ENCODE peak calls at places on chromosomes 6 and 20, in seven cellular contexts. Z, R, D, G, B, C and I are unnamed samples.

GRCh38 chr6:71886184-71887005 is at the start of gene RIMS1:
- DNase-seq in Z (peak; percentile 57), R (no peak), D (no peak), G (peak; percentile 9), B (peak; percentile 8), C (no peak), I (peak; percentile 69)

GRCh38 chr6:155088856-155089255 is 93.7 kb downstream of the TIAM2 start:
- DNase-seq in Z (no peak), R (no peak), D (no peak), G (no peak), B (no peak), C (no peak), I (no peak)

GRCh38 chr6:15358579-15359327 is 112.9 kb downstream of the JARID2 start:
- DNase-seq in Z (no peak), R (no peak), D (no peak), G (peak; percentile 43), B (peak; percentile 67), C (no peak), I (peak; percentile 65)

GRCh38 chr6:127198549-127198948 is 68.1 kb upstream of the RNF146 start:
- DNase-seq in Z (no peak), R (no peak), D (no peak), G (no peak), B (no peak), C (no peak), I (no peak)

GRCh38 chr6:105952326-105952725 is 133.8 kb upstream of the PRDM1 start:
- DNase-seq in Z (no peak), R (no peak), D (no peak), G (no peak), B (no peak), C (no peak), I (no peak)

GRCh38 chr6:54619102-54619501 is 227.5 kb upstream of the FAM83B start:
- DNase-seq in Z (no peak), R (no peak), D (no peak), G (no peak), B (no peak), C (no peak), I (no peak)

GRCh38 chr6:75296811-75297779 is 12.5 kb upstream of the TMEM30A start:
- DNase-seq in Z (peak; percentile 39), R (no peak), D (peak; percentile 71), G (peak; percentile 53), B (peak; percentile 73), C (no peak), I (peak; percentile 55)

GRCh38 chr6:164243012-164243610 is 828.6 kb downstream of the QKI start:
- DNase-seq in Z (no peak), R (no peak), D (no peak), G (no peak), B (no peak), C (no peak), I (no peak)

GRCh38 chr6:135993321-135993720 is 141.8 kb downstream of the PDE7B start:
- DNase-seq in Z (no peak), R (no peak), D (no peak), G (no peak), B (no peak), C (no peak), I (no peak)

GRCh38 chr6:110620065-110620464 is 143.7 kb upstream of the SLC22A16 start:
- DNase-seq in Z (no peak), R (no peak), D (no peak), G (no peak), B (no peak), C (no peak), I (no peak)

GRCh38 chr20:53003420-53003819 is 31.3 kb downstream of the TSHZ2 start:
- DNase-seq in Z (no peak), R (no peak), D (no peak), G (no peak), B (peak; percentile 82), C (no peak), I (peak; percentile 26)

GRCh38 chr6:10425973-10426780 is 11.3 kb upstream of the TFAP2A start:
- DNase-seq in Z (no peak), R (no peak), D (no peak), G (no peak), B (peak; percentile 75), C (peak; percentile 38), I (peak; percentile 79)

GRCh38 chr20:2244993-2245392 is 50.8 kb upstream of the TGM3 start:
- DNase-seq in Z (no peak), R (no peak), D (no peak), G (no peak), B (no peak), C (no peak), I (no peak)

GRCh38 chr6:170180671-170181337 is 110.1 kb downstream of the DLL1 start:
- DNase-seq in Z (no peak), R (no peak), D (no peak), G (no peak), B (no peak), C (no peak), I (peak; percentile 0)

GRCh38 chr6:43742931-43743632 is 26.9 kb upstream of the VEGFA start:
- DNase-seq in Z (no peak), R (no peak), D (no peak), G (no peak), B (no peak), C (no peak), I (no peak)